ENCODE peak calls at places on chromosomes 1 and 21, in four cellular contexts. K is mesenchymal stem cell, V is IMR-90, C is neuronal stem cell. E is an unnamed sample.
A peak's percentile ranks its signal among the peaks of the same experiment; 100 is the strongest.

GRCh38 chr1:92493139-92493538 is 6.4 kb upstream of the GFI1 start:
- DNase-seq in C (no peak), V (no peak), K (no peak), E (no peak)

GRCh38 chr1:17831619-17832018 is 76.5 kb downstream of the ACTL8 start:
- DNase-seq in K (peak; percentile 47), C (peak; percentile 75), V (peak; percentile 59), E (peak; percentile 6)

GRCh38 chr21:34653522-34653921 is 15.3 kb upstream of the CLIC6 start:
- DNase-seq in C (no peak), V (no peak), K (no peak), E (no peak)

GRCh38 chr21:44357064-44357837 is 3.8 kb downstream of the TRPM2 start:
- DNase-seq in V (no peak), K (no peak), C (no peak), E (no peak)

GRCh38 chr1:232865118-232865931 is 60.1 kb downstream of the MAP10 start:
- DNase-seq in C (no peak), V (no peak), K (no peak), E (no peak)

GRCh38 chr1:53573931-53574330 is 114.7 kb downstream of the DMRTB1 start:
- DNase-seq in K (no peak), V (no peak), C (no peak), E (no peak)

GRCh38 chr1:1335283-1335682 is 4.2 kb downstream of the TAS1R3 start:
- DNase-seq in K (no peak), V (no peak), C (no peak), E (no peak)

GRCh38 chr1:107767156-107767582 is 197.8 kb downstream of the VAV3 start:
- DNase-seq in K (no peak), C (no peak), V (no peak), E (no peak)

GRCh38 chr1:243791586-243792267 is 58.3 kb downstream of the AKT3 start:
- DNase-seq in C (no peak), V (no peak), K (peak; percentile 58), E (no peak)

GRCh38 chr1:108000620-108001105 is 35.7 kb upstream of the VAV3 start:
- DNase-seq in K (peak; percentile 78), C (no peak), V (peak; percentile 24), E (no peak)

GRCh38 chr1:63063367-63063766 is 259.0 kb upstream of the FOXD3 start:
- DNase-seq in V (no peak), K (no peak), C (no peak), E (no peak)

GRCh38 chr1:47196622-47197021 is 6.8 kb upstream of the PDZK1IP1 start:
- DNase-seq in K (no peak), V (no peak), C (no peak), E (no peak)

GRCh38 chr1:182301467-182302198 is 90.0 kb downstream of the GLUL start:
- DNase-seq in K (peak; percentile 5), V (peak; percentile 1), C (no peak), E (no peak)

GRCh38 chr1:93846929-93847810 is 31.8 kb downstream of the DNTTIP2 start:
- DNase-seq in V (peak; percentile 82), C (peak; percentile 98), K (peak; percentile 94), E (peak; percentile 93)

GRCh38 chr1:48500541-48501440 is 28.8 kb upstream of the SPATA6 start:
- DNase-seq in V (no peak), K (no peak), C (no peak), E (no peak)

GRCh38 chr1:237470712-237471310 is 419.9 kb downstream of the ZP4 start:
- DNase-seq in C (no peak), V (no peak), K (no peak), E (no peak)

GRCh38 chr1:58754683-58755467 is 29.0 kb downstream of the JUN start:
- DNase-seq in C (no peak), V (no peak), K (no peak), E (no peak)

GRCh38 chr21:41168391-41169257 is 664 bp downstream of the BACE2 start:
- DNase-seq in C (peak; percentile 29), V (peak; percentile 68), K (no peak), E (peak; percentile 54)

GRCh38 chr1:192737311-192737710 is 71.5 kb upstream of the RGS2 start:
- DNase-seq in C (no peak), K (peak; percentile 45), V (peak; percentile 12), E (no peak)

GRCh38 chr1:162147760-162148159 is 78.3 kb downstream of the NOS1AP start:
- DNase-seq in K (no peak), V (no peak), C (peak; percentile 30), E (no peak)

GRCh38 chr1:93667642-93668041 is 14.0 kb downstream of the BCAR3 start:
- DNase-seq in K (no peak), C (no peak), V (no peak), E (peak; percentile 78)

GRCh38 chr21:45465105-45465504 is 60.1 kb downstream of the COL18A1 start:
- DNase-seq in C (no peak), K (no peak), V (no peak), E (no peak)

GRCh38 chr1:111222308-111223125 is 5.0 kb upstream of the CHI3L2 start:
- DNase-seq in C (peak; percentile 71), K (peak; percentile 64), V (peak; percentile 50), E (peak; percentile 89)

GRCh38 chr1:6090996-6091822 is 45.5 kb downstream of the KCNAB2 start:
- DNase-seq in C (no peak), K (no peak), V (no peak), E (no peak)

GRCh38 chr1:236052227-236052993 is 12.5 kb downstream of the NID1 start:
- DNase-seq in V (no peak), C (no peak), K (no peak), E (no peak)

GRCh38 chr1:236045771-236046170 is 19.1 kb downstream of the NID1 start:
- DNase-seq in K (no peak), C (no peak), V (no peak), E (no peak)

DNA sequence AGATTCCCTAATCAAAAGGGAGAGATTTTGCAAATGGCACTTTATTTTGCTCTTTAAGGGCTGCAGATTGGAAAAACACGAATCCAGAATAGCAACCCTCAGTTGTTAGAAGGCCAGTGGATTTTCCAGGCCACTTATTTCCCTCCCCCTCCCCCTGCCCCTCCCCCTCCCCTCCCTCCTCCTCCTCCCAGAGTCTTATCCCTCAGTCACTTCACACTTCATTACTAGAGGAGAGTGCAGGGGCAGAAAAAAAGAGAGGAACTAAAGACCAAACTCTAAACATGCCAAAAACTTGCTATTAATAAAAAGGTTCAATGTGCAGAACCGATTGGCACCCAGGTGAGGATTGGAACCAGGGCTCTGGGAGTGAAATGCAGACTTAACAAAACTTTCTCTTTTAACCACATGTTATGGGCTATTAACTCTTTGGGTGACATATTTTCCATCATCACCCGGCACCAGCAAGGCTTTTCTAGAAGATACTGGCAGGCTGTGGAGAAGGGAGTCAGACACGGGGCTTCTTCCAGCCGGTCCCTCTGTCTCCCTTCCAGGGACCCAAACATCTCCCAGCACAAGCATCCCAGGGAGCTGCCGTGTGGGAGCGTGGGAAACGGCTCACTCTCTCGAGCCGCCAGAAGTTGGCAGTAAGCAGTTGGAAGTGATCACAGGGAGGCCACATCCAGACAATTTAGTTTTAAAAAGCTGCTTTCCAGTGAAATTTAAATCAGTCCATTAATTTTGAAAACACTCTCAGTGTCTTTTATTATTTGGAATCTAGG is 13.6 kb downstream of the NID1 start:
- DNase-seq in V (peak; percentile 55), K (peak; percentile 56), C (no peak), E (no peak)
- H4K8ac ChIP-seq in V (no peak overlapping the region), K (no peak overlapping the region), C (no peak overlapping the region), E (no peak overlapping the region)

GRCh38 chr1:66267211-66267940 is 266.6 kb upstream of the SGIP1 start:
- DNase-seq in V (no peak), K (no peak), C (no peak), E (no peak)
- H2BK5ac ChIP-seq in V (peak overlapping the region; percentile 71), K (no peak overlapping the region), C (no peak overlapping the region), E (no peak overlapping the region)

GRCh38 chr1:22860414-22860800 is 112.3 kb downstream of the LACTBL1 start:
- DNase-seq in K (no peak), V (no peak), C (no peak), E (no peak)
- H4K8ac ChIP-seq in K (no peak overlapping the region), V (no peak overlapping the region), C (no peak overlapping the region), E (no peak overlapping the region)

DNA sequence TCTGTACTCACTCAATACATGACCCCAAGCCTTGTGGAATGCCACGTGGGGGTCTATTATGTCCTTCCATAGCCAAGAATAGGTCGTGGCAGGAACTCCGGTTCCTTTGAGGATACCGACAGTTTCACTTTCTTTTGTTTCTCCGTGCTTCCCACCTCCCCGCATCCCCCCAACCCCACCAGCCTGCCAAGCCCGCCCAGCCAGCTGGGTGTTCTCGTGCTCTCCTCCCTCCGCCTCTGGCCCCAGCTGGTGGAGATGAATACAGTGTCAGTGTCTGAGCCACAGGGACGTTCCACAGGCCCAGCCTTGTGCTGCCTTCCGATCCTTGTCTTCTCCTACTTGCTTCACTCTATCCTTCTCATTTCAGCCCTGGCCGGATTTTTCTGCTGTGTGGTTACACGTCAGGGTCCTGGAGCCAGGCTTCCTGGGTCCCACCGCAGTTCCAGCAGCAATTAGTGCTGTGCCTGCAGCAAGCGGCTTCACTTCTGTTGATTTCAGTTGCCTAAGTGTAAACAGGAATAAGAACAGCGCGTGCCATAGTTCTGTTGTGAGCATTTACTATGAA is 4.1 kb upstream of the AGTRAP start:
- DNase-seq in K (peak; percentile 87), V (peak; percentile 70), C (no peak), E (no peak)
- H2BK5ac ChIP-seq in K (no peak overlapping the region), V (peak overlapping the region; percentile 72), C (no peak overlapping the region), E (peak overlapping the region; percentile 43)

DNA sequence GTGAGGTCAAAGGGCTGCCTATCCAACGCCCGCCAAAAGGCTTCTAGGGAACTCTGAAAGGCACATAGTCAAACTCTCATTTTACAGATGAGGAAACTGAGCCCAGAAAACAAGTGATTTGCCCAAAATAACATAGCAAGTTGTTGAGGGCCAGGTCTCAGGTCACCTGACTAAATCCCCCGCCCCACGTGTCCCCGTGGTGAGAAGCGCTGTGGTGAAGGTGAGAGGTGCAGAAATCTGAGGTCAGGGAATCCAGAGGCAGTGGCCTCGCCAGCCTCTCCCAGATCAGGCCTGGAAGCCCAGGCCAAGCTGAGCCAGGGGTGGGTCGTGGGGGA is 5.1 kb downstream of the HDGF start:
- DNase-seq in V (no peak), K (no peak), C (no peak), E (no peak)
- H4K8ac ChIP-seq in V (peak overlapping the region; percentile 89), K (peak overlapping the region; percentile 96), C (no peak overlapping the region), E (peak overlapping the region; percentile 97)

DNA sequence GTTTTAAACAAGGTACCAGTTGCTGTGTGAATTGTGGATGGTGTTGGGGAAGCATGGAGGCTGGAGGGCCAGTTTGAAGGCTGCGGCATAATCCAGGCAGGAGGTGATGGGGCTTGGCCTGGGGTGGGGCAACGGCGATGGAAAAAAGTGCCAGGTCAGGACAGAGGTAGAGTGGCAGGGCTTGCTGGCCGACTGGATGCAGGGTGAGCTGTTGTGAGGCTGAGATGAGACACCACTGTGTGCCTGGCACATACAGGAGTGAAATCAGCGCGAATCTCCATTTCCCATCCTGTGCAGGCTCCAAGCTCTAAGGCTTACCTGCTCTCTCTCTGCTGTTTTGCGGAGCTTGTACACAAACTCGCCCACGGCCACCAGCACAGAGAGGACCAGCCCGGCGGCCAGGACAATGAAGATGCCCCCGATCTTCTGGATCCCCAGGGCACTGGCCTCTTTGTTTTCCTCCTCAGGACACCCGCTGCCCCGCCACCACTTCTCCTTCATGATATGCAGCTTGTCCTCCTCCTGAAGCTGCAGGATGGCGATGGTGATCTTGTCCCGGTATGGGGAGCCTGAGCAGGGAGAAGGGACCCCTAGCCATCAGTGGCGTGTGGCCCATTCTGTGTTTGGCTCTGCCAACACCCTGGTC is 229.5 kb downstream of the GRIK3 start:
- DNase-seq in C (no peak), K (no peak), V (no peak), E (no peak)
- H2BK5ac ChIP-seq in C (no peak overlapping the region), K (no peak overlapping the region), V (no peak overlapping the region), E (no peak overlapping the region)

GRCh38 chr1:227921461-227922185 is 26.1 kb downstream of the WNT9A start:
- DNase-seq in V (no peak), C (no peak), K (no peak), E (no peak)
- H4K8ac ChIP-seq in V (no peak overlapping the region), C (no peak overlapping the region), K (no peak overlapping the region), E (no peak overlapping the region)

E was measured in trophoblast cell.